ENCODE peak calls at places on chromosome 18, in ten cellular contexts. E is fibroblast of lung; J is IMR-90; X is adrenal gland; D is upper lobe of right lung; U is CD8-positive, alpha-beta memory T cell; Z is left ventricle myocardium inferior; T is psoas muscle; I is transverse colon; W is Panc1. K is an unnamed sample. For H3K36me3, H3K4me1 and H3K27me3, the result is how much of the 10 kb centered on the place peaks cover.

GRCh38 chr18:10381951-10382350 is 72.5 kb upstream of the APCDD1 start:
- DNase-seq in E (peak), J (peak), X (no peak), D (no peak), U (no peak), Z (no peak), T (no peak), I (no peak), W (no peak), K (no peak)

GRCh38 chr18:33711514-33711913 is 133.5 kb downstream of the ASXL3 start:
- DNase-seq in E (peak), J (no peak), X (no peak), D (no peak), U (no peak), Z (no peak), T (no peak), I (no peak), W (no peak), K (no peak)

GRCh38 chr18:79857082-79857661 is 59.4 kb downstream of the KCNG2 start:
- DNase-seq in E (peak), J (peak), X (peak), D (peak), U (no peak), Z (no peak), T (peak), I (no peak), W (peak), K (peak)

GRCh38 chr18:46583711-46584110 is 73.3 kb downstream of the LOXHD1 start:
- DNase-seq in E (no peak), J (no peak), X (no peak), D (no peak), U (no peak), Z (no peak), T (no peak), I (no peak), W (no peak), K (no peak)

GRCh38 chr18:832085-832681 is 20.1 kb upstream of the YES1 start:
- DNase-seq in E (no peak), J (no peak), X (peak), D (no peak), U (no peak), Z (peak), T (no peak), I (peak), W (no peak), K (no peak)

GRCh38 chr18:12053312-12053711 is 40.3 kb upstream of the ANKRD62 start:
- DNase-seq in E (no peak), J (no peak), X (no peak), D (no peak), U (no peak), Z (no peak), T (no peak), I (no peak), W (no peak), K (no peak)

GRCh38 chr18:72898870-72899840 is 31.4 kb upstream of the NETO1 start:
- DNase-seq in E (no peak), J (no peak), X (no peak), D (no peak), U (no peak), Z (no peak), T (no peak), I (no peak), W (no peak), K (no peak)

GRCh38 chr18:989423-989822 is 84.8 kb downstream of the ADCYAP1 start:
- DNase-seq in E (no peak), J (no peak), X (no peak), D (no peak), U (no peak), Z (no peak), T (no peak), I (no peak), W (no peak), K (no peak)

GRCh38 chr18:51151568-51152511 is 45.6 kb downstream of the MEX3C start:
- DNase-seq in E (no peak), J (no peak), X (no peak), D (no peak), U (peak), Z (no peak), T (no peak), I (peak), W (no peak), K (no peak)

GRCh38 chr18:31723998-31724711 is 36.5 kb downstream of the SLC25A52 start:
- DNase-seq in E (peak), J (no peak), X (peak), D (peak), U (no peak), Z (peak), T (peak), I (peak), W (no peak), K (no peak)

GRCh38 chr18:76875390-76876330 is 53.3 kb downstream of the ZNF236 start:
- DNase-seq in E (peak), J (peak), X (peak), D (no peak), U (peak), Z (no peak), T (no peak), I (peak), W (peak), K (peak)

GRCh38 chr18:27778441-27778840 is 398.5 kb downstream of the CDH2 start:
- DNase-seq in E (peak), J (peak), X (no peak), D (no peak), U (no peak), Z (no peak), T (no peak), I (no peak), W (no peak), K (no peak)

GRCh38 chr18:37846996-37847395 is 281.4 kb upstream of the CELF4 start:
- DNase-seq in E (no peak), J (no peak), X (no peak), D (no peak), U (no peak), Z (no peak), T (no peak), I (no peak), W (no peak), K (no peak)

GRCh38 chr18:76803814-76804213 is 18.5 kb upstream of the ZNF236 start:
- DNase-seq in E (peak), J (peak), X (peak), D (no peak), U (peak), Z (peak), T (no peak), I (peak), W (peak), K (peak)

GRCh38 chr18:59881728-59882685 is 17.8 kb upstream of the PMAIP1 start:
- DNase-seq in E (peak), J (peak), X (no peak), D (no peak), U (no peak), Z (no peak), T (no peak), I (peak), W (no peak), K (peak)

GRCh38 chr18:11047817-11048216 is 101.6 kb downstream of the PIEZO2 start:
- DNase-seq in E (no peak), J (no peak), X (no peak), D (no peak), U (no peak), Z (no peak), T (no peak), I (no peak), W (no peak), K (no peak)

GRCh38 chr18:22044474-22045220 is 124.7 kb upstream of the GATA6 start:
- DNase-seq in E (no peak), J (no peak), X (no peak), D (no peak), U (no peak), Z (no peak), T (no peak), I (peak), W (no peak), K (no peak)

GRCh38 chr18:62438402-62438801 is 84.4 kb upstream of the ZCCHC2 start:
- DNase-seq in E (no peak), J (no peak), X (peak), D (no peak), U (no peak), Z (no peak), T (no peak), I (no peak), W (no peak), K (no peak)

GRCh38 chr18:49944681-49945080 is 131.3 kb upstream of the ACAA2 start:
- DNase-seq in E (peak), J (peak), X (no peak), D (no peak), U (no peak), Z (no peak), T (no peak), I (no peak), W (no peak), K (no peak)

GRCh38 chr18:43277164-43277600 is at the start of gene SYT4:
- DNase-seq in E (peak), J (peak), X (peak), D (peak), U (no peak), Z (peak), T (no peak), I (no peak), W (no peak), K (no peak)

GRCh38 chr18:72847134-72847533 is 20.7 kb downstream of the NETO1 start:
- DNase-seq in E (peak), J (no peak), X (no peak), D (no peak), U (no peak), Z (no peak), T (no peak), I (no peak), W (no peak), K (no peak)

GRCh38 chr18:46536215-46536874 is 120.7 kb downstream of the LOXHD1 start:
- DNase-seq in E (peak), J (no peak), X (no peak), D (no peak), U (peak), Z (no peak), T (no peak), I (no peak), W (peak), K (peak)

GRCh38 chr18:74818776-74819175 is 221.1 kb downstream of the ZNF407 start:
- DNase-seq in E (no peak), J (peak), X (no peak), D (no peak), U (no peak), Z (no peak), T (no peak), I (no peak), W (no peak), K (no peak)
- H3K36me3 ChIP-seq in E (under half), J (under half), X (under half), D (under half), U (under half), Z (under half), T (under half), I (under half), W (under half), K (under half)

GRCh38 chr18:13611058-13611615 is 115.2 kb downstream of the FAM210A start:
- DNase-seq in E (peak), J (peak), X (peak), D (no peak), U (peak), Z (peak), T (peak), I (peak), W (no peak), K (no peak)

GRCh38 chr18:13611616-13612110 is 114.7 kb downstream of the FAM210A start:
- DNase-seq in E (peak), J (peak), X (peak), D (no peak), U (no peak), Z (peak), T (peak), I (no peak), W (no peak), K (no peak)

GRCh38 chr18:13613591-13614317 is 112.6 kb downstream of the FAM210A start:
- DNase-seq in E (no peak), J (no peak), X (peak), D (no peak), U (no peak), Z (no peak), T (no peak), I (no peak), W (no peak), K (no peak)

GRCh38 chr18:13613099-13613498 is 113.3 kb downstream of the FAM210A start:
- DNase-seq in E (no peak), J (no peak), X (no peak), D (no peak), U (no peak), Z (no peak), T (no peak), I (no peak), W (no peak), K (no peak)

GRCh38 chr18:13612111-13612997 is 114.0 kb downstream of the FAM210A start:
- DNase-seq in E (no peak), J (no peak), X (no peak), D (no peak), U (peak), Z (no peak), T (no peak), I (peak), W (no peak), K (no peak)
- H3K4me1 ChIP-seq in E (under half), J (under half), X (under half), D (under half), U (half or more), Z (half or more), T (under half), I (under half), W (under half), K (under half)

GRCh38 chr18:23077493-23078256 is 57.6 kb upstream of the CABLES1 start:
- DNase-seq in E (no peak), J (no peak), X (no peak), D (no peak), U (no peak), Z (no peak), T (no peak), I (no peak), W (no peak), K (peak)
- H3K27me3 ChIP-seq in E (under half), J (under half), X (under half), D (under half), U (under half), Z (under half), T (under half), I (under half), W (under half), K (under half)

DNA sequence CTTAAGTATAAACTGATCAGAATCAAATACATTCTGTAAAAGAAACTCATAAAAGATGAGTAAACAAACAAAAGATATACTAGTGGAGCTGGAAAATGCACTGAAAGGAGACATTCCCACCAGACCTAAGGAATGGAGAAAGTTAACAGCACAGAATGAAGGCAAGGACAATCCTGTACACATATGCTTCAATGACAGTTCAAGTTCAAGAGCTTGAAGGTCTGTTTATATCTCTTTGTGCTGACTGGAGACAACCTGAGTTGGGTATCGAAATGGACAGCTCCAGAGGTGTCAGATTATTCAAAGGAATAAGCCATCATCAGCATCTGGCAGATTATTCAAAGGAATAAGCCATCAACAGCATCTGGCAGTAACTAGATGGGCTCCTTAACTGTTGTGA is 73.8 kb upstream of the CD226 start:
- DNase-seq in E (no peak), J (no peak), X (no peak), D (no peak), U (no peak), Z (no peak), T (no peak), I (no peak), W (no peak), K (no peak)
- H3K36me3 ChIP-seq in E (under half), J (under half), X (under half), D (under half), U (under half), Z (half or more), T (under half), I (under half), W (under half), K (under half)

GRCh38 chr18:44723366-44723765 is 42.7 kb downstream of the SETBP1 start:
- DNase-seq in E (no peak), J (no peak), X (no peak), D (no peak), U (no peak), Z (no peak), T (no peak), I (no peak), W (no peak), K (no peak)
- H3K4me1 ChIP-seq in E (under half), J (under half), X (under half), D (under half), U (under half), Z (under half), T (under half), I (half or more), W (under half), K (under half)

GRCh38 chr18:36185901-36186460 is 1.3 kb upstream of the MOCOS start:
- DNase-seq in E (no peak), J (no peak), X (no peak), D (no peak), U (no peak), Z (no peak), T (no peak), I (no peak), W (no peak), K (no peak)
- H3K27me3 ChIP-seq in E (under half), J (under half), X (under half), D (under half), U (under half), Z (under half), T (under half), I (under half), W (under half), K (under half)

DNA sequence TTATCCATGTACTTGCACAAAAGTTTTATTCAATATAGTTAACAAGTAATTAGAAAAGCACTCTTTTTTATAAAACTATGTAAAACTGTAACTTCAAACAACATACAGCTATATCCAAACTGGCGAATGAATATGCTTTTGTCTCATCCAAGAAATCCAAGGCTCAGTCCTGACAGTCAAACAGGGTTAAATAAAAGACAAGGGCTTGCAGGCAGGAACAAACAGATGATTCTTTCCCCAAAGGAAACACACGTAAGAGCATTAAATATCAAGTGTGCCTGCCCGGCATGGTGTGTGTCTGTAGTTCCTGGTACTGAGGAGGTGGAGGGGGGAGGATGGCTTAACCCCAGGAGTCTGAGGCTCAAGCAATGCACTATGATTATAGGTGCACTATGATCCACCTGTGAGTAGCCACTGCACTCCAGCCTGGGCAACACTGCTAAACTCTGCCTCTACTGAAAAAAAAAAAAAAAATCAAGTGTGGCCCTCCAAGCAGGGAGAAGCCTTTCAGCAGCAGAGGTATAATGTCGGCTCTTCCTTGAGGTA is 171.3 kb downstream of the DLGAP1 start:
- DNase-seq in E (no peak), J (no peak), X (no peak), D (no peak), U (no peak), Z (no peak), T (no peak), I (no peak), W (no peak), K (no peak)
- H3K36me3 ChIP-seq in E (under half), J (under half), X (under half), D (under half), U (under half), Z (under half), T (under half), I (under half), W (under half), K (under half)

GRCh38 chr18:57529151-57529550 is 57.4 kb downstream of the FECH start:
- DNase-seq in E (no peak), J (no peak), X (no peak), D (no peak), U (no peak), Z (no peak), T (no peak), I (no peak), W (no peak), K (no peak)

GRCh38 chr18:57527479-57528237 is 58.8 kb downstream of the FECH start:
- DNase-seq in E (no peak), J (no peak), X (no peak), D (no peak), U (no peak), Z (no peak), T (no peak), I (no peak), W (no peak), K (no peak)

GRCh38 chr18:57518533-57518932 is 68.0 kb downstream of the FECH start:
- DNase-seq in E (no peak), J (no peak), X (no peak), D (no peak), U (no peak), Z (no peak), T (no peak), I (peak), W (no peak), K (no peak)

GRCh38 chr18:57519668-57520424 is 66.7 kb downstream of the FECH start:
- DNase-seq in E (no peak), J (no peak), X (no peak), D (no peak), U (no peak), Z (no peak), T (no peak), I (no peak), W (no peak), K (no peak)

DNA sequence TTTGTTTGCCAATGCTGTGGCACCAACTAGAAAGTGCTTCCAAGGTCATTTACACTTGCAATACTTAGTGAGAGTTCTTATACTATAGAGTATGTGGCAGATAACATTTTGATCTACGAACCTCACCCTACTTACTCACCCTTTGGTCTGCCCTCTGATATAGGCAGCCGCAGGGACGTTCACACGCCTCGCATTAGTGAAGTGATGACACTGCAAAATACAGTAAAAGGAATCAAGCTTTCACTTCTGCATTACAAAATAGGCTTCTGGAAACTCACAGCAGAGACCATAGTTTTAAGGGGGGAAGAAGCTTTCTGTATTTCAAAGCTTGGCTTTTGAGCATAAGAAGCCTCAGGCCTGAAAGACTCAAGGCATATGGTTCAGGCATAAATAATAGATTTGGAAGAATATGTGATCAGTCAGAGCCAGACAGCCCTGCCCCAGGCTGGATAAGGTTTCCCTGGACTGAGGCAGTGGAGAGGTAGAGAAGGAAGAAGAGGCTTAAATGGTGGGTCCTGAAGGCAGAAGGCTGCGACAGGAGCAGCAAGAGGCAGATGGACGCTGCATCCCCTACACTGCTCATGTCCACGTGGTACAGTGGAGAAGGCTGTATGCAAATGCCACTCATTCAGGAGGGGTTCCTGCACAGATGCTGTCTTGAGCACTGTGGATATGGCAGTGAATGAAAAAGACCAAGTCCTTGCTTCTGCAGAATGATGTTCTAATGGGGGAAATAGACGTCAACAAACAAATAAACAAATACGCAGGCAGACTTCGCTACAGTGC is 63.1 kb downstream of the FECH start:
- DNase-seq in E (no peak), J (no peak), X (no peak), D (no peak), U (no peak), Z (no peak), T (no peak), I (no peak), W (no peak), K (no peak)
- H3K4me1 ChIP-seq in E (under half), J (under half), X (under half), D (under half), U (under half), Z (under half), T (under half), I (under half), W (under half), K (under half)

GRCh38 chr18:36580266-36580665 is 248.5 kb downstream of the TPGS2 start:
- DNase-seq in E (peak), J (peak), X (no peak), D (no peak), U (no peak), Z (peak), T (peak), I (no peak), W (no peak), K (no peak)
- H3K27me3 ChIP-seq in E (under half), J (under half), X (under half), D (under half), U (under half), Z (under half), T (under half), I (under half), W (under half), K (under half)

GRCh38 chr18:52200891-52201663 is 138.9 kb upstream of the DCC start:
- DNase-seq in E (no peak), J (no peak), X (no peak), D (no peak), U (no peak), Z (no peak), T (no peak), I (no peak), W (no peak), K (no peak)

GRCh38 chr18:52200406-52200805 is 139.6 kb upstream of the DCC start:
- DNase-seq in E (no peak), J (no peak), X (no peak), D (no peak), U (no peak), Z (no peak), T (no peak), I (no peak), W (no peak), K (no peak)
- H3K36me3 ChIP-seq in E (under half), J (under half), X (under half), D (under half), U (under half), Z (under half), T (under half), I (under half), W (under half), K (under half)